ENCODE peak calls at places on chromosomes 6 and 20, in ten cellular contexts. O is pancreas, Z is progenitor cell of endocrine pancreas, E is AG09309, I is mesothelial cell of epicardium, N is PC-3, D is thoracic aorta, X is RWPE1, L is GM20000, G is WTC11. A is an unnamed sample.

GRCh38 chr6:1062786-1063545 is 248.9 kb upstream of the FOXQ1 start:
- DNase-seq in O (no peak), Z (no peak), E (no peak), I (no peak), N (no peak), D (no peak), X (no peak), L (no peak), G (peak), A (no peak)

GRCh38 chr20:63128956-63129355 is 87.0 kb downstream of the YTHDF1 start:
- DNase-seq in O (no peak), Z (no peak), E (no peak), I (peak), N (no peak), D (no peak), X (no peak), L (no peak), G (peak), A (no peak)

GRCh38 chr6:144283781-144284473 is 1.2 kb upstream of the UTRN start:
- DNase-seq in O (no peak), Z (no peak), E (no peak), I (no peak), N (peak), D (no peak), X (no peak), L (peak), G (no peak), A (no peak)

GRCh38 chr6:144911322-144911721 is 626.2 kb downstream of the UTRN start:
- DNase-seq in O (no peak), Z (no peak), E (no peak), I (no peak), N (no peak), D (no peak), X (no peak), L (no peak), G (no peak), A (no peak)

GRCh38 chr6:130047440-130047995 is 29.1 kb downstream of the L3MBTL3 start:
- DNase-seq in O (no peak), Z (no peak), E (no peak), I (no peak), N (no peak), D (no peak), X (no peak), L (no peak), G (no peak), A (no peak)

GRCh38 chr20:50855498-50856474 is 60.9 kb downstream of the BCAS4 start:
- DNase-seq in O (peak), Z (no peak), E (no peak), I (no peak), N (peak), D (no peak), X (peak), L (no peak), G (peak), A (peak)

GRCh38 chr6:27139753-27140522 is 107.6 kb upstream of the PRSS16 start:
- DNase-seq in O (no peak), Z (no peak), E (no peak), I (no peak), N (no peak), D (no peak), X (no peak), L (no peak), G (no peak), A (no peak)

GRCh38 chr20:24587384-24588046 is 118.1 kb downstream of the SYNDIG1 start:
- DNase-seq in O (no peak), Z (no peak), E (no peak), I (no peak), N (no peak), D (no peak), X (no peak), L (no peak), G (no peak), A (no peak)

GRCh38 chr6:37696220-37696840 is 1.4 kb downstream of the MDGA1 start:
- DNase-seq in O (no peak), Z (no peak), E (no peak), I (no peak), N (peak), D (no peak), X (peak), L (peak), G (peak), A (no peak)

GRCh38 chr6:17959317-17959716 is 28.1 kb downstream of the KIF13A start:
- DNase-seq in O (no peak), Z (no peak), E (no peak), I (no peak), N (no peak), D (no peak), X (no peak), L (no peak), G (no peak), A (no peak)

GRCh38 chr6:150336299-150336698 is 32.5 kb upstream of the IYD start:
- DNase-seq in O (no peak), Z (no peak), E (no peak), I (no peak), N (peak), D (no peak), X (peak), L (peak), G (no peak), A (peak)

GRCh38 chr6:70894001-70894400 is 62.9 kb downstream of the B3GAT2 start:
- DNase-seq in O (no peak), Z (no peak), E (no peak), I (no peak), N (no peak), D (no peak), X (no peak), L (no peak), G (no peak), A (no peak)

GRCh38 chr20:33337531-33338165 is 54.6 kb downstream of the BPIFB1 start:
- DNase-seq in O (no peak), Z (no peak), E (no peak), I (no peak), N (no peak), D (no peak), X (no peak), L (peak), G (no peak), A (no peak)

GRCh38 chr6:86118271-86118670 is 475.6 kb upstream of the SYNCRIP start:
- DNase-seq in O (no peak), Z (no peak), E (no peak), I (no peak), N (no peak), D (no peak), X (no peak), L (no peak), G (no peak), A (no peak)

GRCh38 chr6:16544006-16544405 is 217.3 kb downstream of the ATXN1 start:
- DNase-seq in O (no peak), Z (no peak), E (peak), I (no peak), N (no peak), D (no peak), X (no peak), L (no peak), G (no peak), A (peak)

GRCh38 chr6:21300439-21300838 is 293.1 kb upstream of the SOX4 start:
- DNase-seq in O (no peak), Z (no peak), E (no peak), I (no peak), N (no peak), D (no peak), X (no peak), L (no peak), G (no peak), A (no peak)

GRCh38 chr6:157812425-157813171 is 10.4 kb upstream of the SNX9 start:
- DNase-seq in O (no peak), Z (no peak), E (no peak), I (no peak), N (no peak), D (no peak), X (no peak), L (no peak), G (no peak), A (no peak)

GRCh38 chr20:36784900-36785299 is 11.3 kb upstream of the DSN1 start:
- DNase-seq in O (no peak), Z (no peak), E (no peak), I (no peak), N (no peak), D (no peak), X (no peak), L (no peak), G (no peak), A (no peak)

GRCh38 chr6:160178271-160178670 is 56.7 kb downstream of the SLC22A1 start:
- DNase-seq in O (no peak), Z (no peak), E (no peak), I (no peak), N (no peak), D (no peak), X (no peak), L (no peak), G (no peak), A (no peak)

GRCh38 chr20:2476742-2477615 is 6.4 kb upstream of the SNRPB start:
- DNase-seq in O (no peak), Z (no peak), E (no peak), I (no peak), N (no peak), D (no peak), X (no peak), L (no peak), G (no peak), A (no peak)

GRCh38 chr6:168988801-168989200 is 264.8 kb downstream of the THBS2 start:
- DNase-seq in O (no peak), Z (no peak), E (no peak), I (no peak), N (no peak), D (no peak), X (no peak), L (no peak), G (no peak), A (no peak)

GRCh38 chr6:27545271-27546046 is 72.6 kb upstream of the ZNF184 start:
- DNase-seq in O (peak), Z (no peak), E (no peak), I (no peak), N (no peak), D (no peak), X (peak), L (peak), G (peak), A (peak)

GRCh38 chr20:19757487-19757972 is 528 bp upstream of the RIN2 start:
- DNase-seq in O (peak), Z (peak), E (no peak), I (peak), N (peak), D (no peak), X (peak), L (peak), G (peak), A (no peak)

GRCh38 chr20:21134883-21135493 is 9.1 kb downstream of the KIZ start:
- DNase-seq in O (no peak), Z (no peak), E (no peak), I (no peak), N (no peak), D (no peak), X (no peak), L (no peak), G (no peak), A (no peak)

GRCh38 chr6:7050911-7051779 is 56.6 kb upstream of the RREB1 start:
- DNase-seq in O (peak), Z (peak), E (peak), I (no peak), N (peak), D (no peak), X (peak), L (peak), G (peak), A (peak)

GRCh38 chr6:2596222-2596621 is 154.5 kb downstream of the MYLK4 start:
- DNase-seq in O (no peak), Z (no peak), E (no peak), I (no peak), N (no peak), D (no peak), X (no peak), L (no peak), G (peak), A (no peak)

GRCh38 chr20:32580970-32581838 is 3.9 kb downstream of the NOL4L start:
- DNase-seq in O (no peak), Z (no peak), E (no peak), I (no peak), N (no peak), D (no peak), X (no peak), L (no peak), G (no peak), A (no peak)

GRCh38 chr6:132286298-132287019 is 114.8 kb downstream of the MOXD1 start:
- DNase-seq in O (no peak), Z (no peak), E (no peak), I (no peak), N (no peak), D (no peak), X (no peak), L (no peak), G (no peak), A (no peak)

GRCh38 chr20:5362771-5363170 is 46.0 kb upstream of the PROKR2 start:
- DNase-seq in O (no peak), Z (no peak), E (no peak), I (no peak), N (no peak), D (no peak), X (no peak), L (no peak), G (no peak), A (no peak)

GRCh38 chr20:64155258-64156135 is 8.8 kb upstream of the MYT1 start:
- DNase-seq in O (no peak), Z (no peak), E (no peak), I (no peak), N (no peak), D (no peak), X (no peak), L (no peak), G (no peak), A (no peak)

GRCh38 chr20:53574819-53575218 is 18.8 kb downstream of the ZNF217 start:
- DNase-seq in O (no peak), Z (no peak), E (no peak), I (no peak), N (no peak), D (no peak), X (no peak), L (no peak), G (no peak), A (no peak)

GRCh38 chr6:135901776-135902524 is 50.4 kb downstream of the PDE7B start:
- DNase-seq in O (no peak), Z (no peak), E (peak), I (no peak), N (no peak), D (no peak), X (no peak), L (no peak), G (no peak), A (no peak)

GRCh38 chr6:159906400-159906799 is 15.6 kb downstream of the MAS1 start:
- DNase-seq in O (no peak), Z (no peak), E (no peak), I (no peak), N (no peak), D (no peak), X (no peak), L (no peak), G (no peak), A (no peak)

GRCh38 chr6:108168501-108168979 is 2.7 kb downstream of the NR2E1 start:
- DNase-seq in O (no peak), Z (no peak), E (no peak), I (no peak), N (no peak), D (no peak), X (no peak), L (peak), G (peak), A (no peak)
- TF ChIP-seq CTCF in O (no peak), Z (peak), E (peak), I (no peak), N (no peak), D (no peak), X (no peak), L (no peak), G (no peak), A (peak)

DNA sequence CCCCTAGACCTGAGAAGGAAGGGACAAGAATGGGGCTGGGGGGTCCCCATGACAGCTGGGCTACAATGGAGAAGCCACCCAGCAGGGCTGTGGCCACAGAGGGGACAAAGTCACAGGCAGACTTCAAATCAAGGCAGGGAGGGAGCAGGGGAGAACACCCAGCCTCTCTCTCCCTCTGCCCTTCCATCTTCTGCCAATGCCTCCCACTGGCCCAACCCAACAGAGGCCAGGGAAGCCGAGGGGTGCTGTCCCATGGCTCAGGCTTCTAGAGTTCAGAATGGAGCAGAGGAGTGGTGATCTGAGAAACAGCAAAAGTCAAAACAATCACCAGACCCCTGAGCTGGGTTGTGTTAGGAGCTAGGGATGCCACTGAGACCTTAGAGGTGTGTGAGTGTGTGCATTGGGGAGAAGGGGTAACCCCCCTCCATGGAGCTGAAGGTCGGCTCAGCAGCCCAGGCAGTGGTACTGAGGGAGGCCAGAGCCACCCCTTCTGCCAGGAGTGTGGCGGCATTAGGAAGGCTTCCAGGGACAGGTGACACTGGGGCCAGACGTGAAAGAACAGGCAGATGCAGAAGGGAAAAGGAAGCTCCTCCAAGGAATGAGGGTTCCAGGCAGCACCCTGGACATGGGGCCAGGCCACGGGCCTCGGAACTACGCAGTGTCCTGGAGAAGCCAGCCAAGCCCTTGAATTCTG is 12.0 kb downstream of the GLP1R start:
- DNase-seq in O (no peak), Z (no peak), E (no peak), I (no peak), N (no peak), D (no peak), X (no peak), L (no peak), G (no peak), A (no peak)
- TF ChIP-seq CTCF in O (no peak), Z (no peak), E (no peak), I (no peak), N (no peak), D (no peak), X (no peak), L (no peak), G (no peak), A (no peak)

GRCh38 chr20:42204261-42204660 is 586.1 kb upstream of the CHD6 start:
- DNase-seq in O (peak), Z (no peak), E (no peak), I (no peak), N (no peak), D (no peak), X (no peak), L (no peak), G (peak), A (no peak)
- TF ChIP-seq CTCF in O (peak), Z (peak), E (no peak), I (peak), N (peak), D (no peak), X (no peak), L (peak), G (no peak), A (peak)

DNA sequence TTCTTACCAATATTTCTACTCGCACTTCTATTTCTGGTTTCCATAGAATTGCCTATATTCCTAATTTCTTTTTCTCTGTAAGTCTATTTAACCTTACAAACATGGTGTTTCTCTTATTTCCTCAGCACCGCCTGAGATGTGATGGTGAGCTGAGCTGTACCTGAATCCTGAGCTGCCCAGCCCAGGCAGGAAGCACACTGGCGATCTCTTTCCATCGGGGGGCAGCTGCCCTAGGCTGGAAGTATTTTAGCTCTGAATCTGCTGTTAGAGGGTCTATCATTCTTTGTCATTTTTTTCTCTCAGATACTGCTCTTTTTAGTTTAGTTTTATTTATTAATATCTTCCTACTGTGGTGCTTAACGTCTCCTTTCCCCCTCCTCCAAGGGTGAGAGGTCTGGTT is 173.4 kb upstream of the SLC35B3 start:
- DNase-seq in O (no peak), Z (no peak), E (no peak), I (no peak), N (no peak), D (no peak), X (no peak), L (no peak), G (peak), A (no peak)
- TF ChIP-seq CTCF in O (no peak), Z (no peak), E (no peak), I (no peak), N (no peak), D (no peak), X (no peak), L (no peak), G (no peak), A (no peak)

DNA sequence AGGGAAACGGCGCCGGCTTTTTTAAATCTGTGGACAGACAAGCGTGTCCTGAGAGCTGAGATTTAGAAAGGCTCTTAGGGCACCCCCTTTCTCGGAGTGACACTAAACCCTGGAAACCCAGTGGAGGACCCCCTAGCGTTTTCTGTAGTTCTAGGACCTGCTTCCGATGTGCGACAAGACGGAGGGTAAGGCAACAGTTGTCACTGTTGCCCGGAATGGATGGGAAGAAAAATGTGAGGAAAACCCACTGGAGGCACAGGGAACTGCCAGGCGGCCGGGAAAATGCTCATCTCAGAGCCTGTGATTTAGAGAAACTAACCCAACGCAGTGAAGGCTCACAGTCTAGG is 551 bp upstream of the ATP5F1E start:
- DNase-seq in O (no peak), Z (no peak), E (no peak), I (no peak), N (peak), D (no peak), X (peak), L (no peak), G (no peak), A (no peak)
- TF ChIP-seq CTCF in O (no peak), Z (peak), E (no peak), I (peak), N (peak), D (peak), X (peak), L (no peak), G (no peak), A (peak)

DNA sequence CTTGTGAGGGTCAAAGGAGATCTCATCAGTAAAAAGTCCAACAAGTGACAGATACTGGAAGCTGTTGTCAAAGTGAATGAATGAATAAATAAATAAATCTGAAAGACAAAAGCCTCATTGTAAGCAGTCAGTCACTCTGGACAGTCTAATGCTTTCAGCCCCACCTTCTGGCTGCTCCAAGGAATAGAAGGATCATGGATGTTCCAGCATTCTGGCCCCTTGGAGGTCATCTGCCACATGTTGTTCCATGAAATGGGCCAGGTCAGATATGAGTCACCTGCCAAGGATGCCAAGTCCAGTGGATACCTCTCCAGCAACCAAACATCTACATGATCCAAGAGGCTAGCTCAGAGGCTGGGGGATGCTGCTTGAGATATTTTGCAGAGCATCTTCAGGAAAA is 185.6 kb downstream of the BMP7 start:
- DNase-seq in O (no peak), Z (no peak), E (no peak), I (no peak), N (peak), D (no peak), X (no peak), L (no peak), G (no peak), A (no peak)
- TF ChIP-seq CTCF in O (no peak), Z (peak), E (peak), I (no peak), N (peak), D (no peak), X (peak), L (no peak), G (no peak), A (no peak)

GRCh38 chr6:137134483-137134882 is 39.0 kb downstream of the IL22RA2 start:
- DNase-seq in O (no peak), Z (no peak), E (no peak), I (no peak), N (no peak), D (no peak), X (no peak), L (no peak), G (no peak), A (no peak)

GRCh38 chr6:137133136-137133535 is 40.3 kb downstream of the IL22RA2 start:
- DNase-seq in O (no peak), Z (no peak), E (no peak), I (no peak), N (no peak), D (no peak), X (no peak), L (no peak), G (peak), A (no peak)

GRCh38 chr6:137136065-137136464 is 37.4 kb downstream of the IL22RA2 start:
- DNase-seq in O (no peak), Z (no peak), E (no peak), I (no peak), N (peak), D (no peak), X (no peak), L (no peak), G (no peak), A (no peak)
- TF ChIP-seq CTCF in O (no peak), Z (no peak), E (peak), I (no peak), N (peak), D (no peak), X (peak), L (no peak), G (no peak), A (no peak)